ENCODE peak calls at places on chromosomes 11 and 22, in four cellular contexts. Z is colonic mucosa, H is midbrain, F is fibroblast of mammary gland. G is an unnamed sample.

GRCh38 chr22:38874529-38875222 is 2.7 kb upstream of the CBX6 start:
- DNase-seq in H (no peak), F (no peak), Z (no peak), G (no peak)

GRCh38 chr11:126332221-126332711 is 23.2 kb upstream of the ST3GAL4 start:
- DNase-seq in H (no peak), Z (peak), F (peak), G (peak)

GRCh38 chr22:30422481-30423295 is 2.9 kb upstream of the MTFP1 start:
- DNase-seq in Z (peak), H (peak), F (peak), G (peak)

GRCh38 chr11:121488641-121489040 is 35.9 kb upstream of the SORL1-AS1 start:
- DNase-seq in H (no peak), Z (no peak), F (no peak), G (no peak)

GRCh38 chr11:71997594-71997993 is 1.1 kb upstream of the IL18BP start:
- DNase-seq in Z (no peak), H (no peak), F (no peak), G (no peak)

GRCh38 chr22:24443668-24444067 is 16.3 kb downstream of the ADORA2A start:
- DNase-seq in Z (no peak), H (no peak), F (no peak), G (no peak)

GRCh38 chr22:46126853-46127385 is 23.4 kb upstream of the PPARA start:
- DNase-seq in Z (no peak), H (no peak), F (no peak), G (no peak)

GRCh38 chr22:50031189-50032091 is 18.9 kb upstream of the IL17REL start:
- DNase-seq in Z (no peak), H (no peak), F (no peak), G (no peak)

GRCh38 chr22:46851941-46852340 is 89.5 kb downstream of the TBC1D22A start:
- DNase-seq in Z (no peak), F (no peak), H (no peak), G (no peak)

GRCh38 chr22:46272196-46272595 is 4.4 kb downstream of the TTC38 start:
- DNase-seq in Z (no peak), F (no peak), H (no peak), G (no peak)

GRCh38 chr11:76048763-76049162 is 157.5 kb downstream of the WNT11 start:
- DNase-seq in H (no peak), F (peak), Z (no peak), G (no peak)

GRCh38 chr11:127023991-127024390 is 23.4 kb upstream of the KIRREL3 start:
- DNase-seq in F (no peak), H (no peak), Z (no peak), G (peak)

GRCh38 chr11:44778200-44779100 is 51.7 kb downstream of the TSPAN18 start:
- DNase-seq in F (no peak), Z (no peak), H (no peak), G (no peak)

GRCh38 chr22:29524440-29525191 is 28.9 kb downstream of the THOC5 start:
- DNase-seq in H (no peak), F (peak), Z (peak), G (peak)

GRCh38 chr11:36945384-36945783 is 347.3 kb upstream of the RAG2 start:
- DNase-seq in H (no peak), F (peak), Z (no peak), G (peak)

GRCh38 chr22:25318081-25318823 is 98.8 kb downstream of the CRYBB2 start:
- DNase-seq in H (no peak), F (no peak), Z (no peak), G (no peak)

GRCh38 chr11:67463680-67464410 is 5.2 kb downstream of the TMEM134 start:
- DNase-seq in Z (peak), H (no peak), F (no peak), G (peak)

GRCh38 chr22:24973867-24974266 is 21.4 kb downstream of the KIAA1671 start:
- DNase-seq in H (no peak), Z (peak), F (no peak), G (no peak)

GRCh38 chr11:61510980-61511373 is 2.4 kb downstream of the LRRC10B start:
- DNase-seq in Z (no peak), H (no peak), F (no peak), G (no peak)